ENCODE peak calls at places on chromosomes 6 and 20, in six cellular contexts. O, L, W, V, M and F are unnamed samples.

GRCh38 chr6:124393536-124393935 is 568.7 kb upstream of the RNF217 start:
- DNase-seq in W (no peak), O (no peak), M (no peak), L (no peak), V (no peak), F (no peak)

GRCh38 chr20:9686001-9686400 is 152.9 kb downstream of the PAK5 start:
- DNase-seq in M (no peak), O (no peak), W (no peak), V (no peak), L (no peak), F (no peak)

GRCh38 chr6:82330171-82330804 is 33.3 kb upstream of the TPBG start:
- DNase-seq in O (no peak), M (no peak), V (no peak), W (no peak), L (no peak), F (no peak)

GRCh38 chr20:59748555-59749292 is 144.4 kb downstream of the PHACTR3 start:
- DNase-seq in M (no peak), V (no peak), O (no peak), W (no peak), L (no peak), F (peak; percentile 99)

GRCh38 chr6:167305796-167306195 is 14.7 kb downstream of the UNC93A start:
- DNase-seq in O (no peak), L (no peak), W (no peak), V (no peak), M (no peak), F (no peak)

GRCh38 chr6:44003345-44004061 is 123.7 kb downstream of the MRPL14 start:
- DNase-seq in V (peak; percentile 31), W (no peak), L (peak; percentile 73), O (no peak), M (no peak), F (no peak)

GRCh38 chr6:144745434-144745833 is 460.3 kb downstream of the UTRN start:
- DNase-seq in V (no peak), O (no peak), M (no peak), W (no peak), L (no peak), F (peak; percentile 15)

GRCh38 chr20:51749674-51750036 is 18.5 kb downstream of the ATP9A start:
- DNase-seq in O (no peak), V (no peak), W (no peak), L (no peak), M (no peak), F (peak; percentile 43)

GRCh38 chr20:2005359-2005758 is 11.5 kb upstream of the PDYN start:
- DNase-seq in V (no peak), M (no peak), O (no peak), W (no peak), L (no peak), F (no peak)

GRCh38 chr20:4513720-4514119 is 208.0 kb upstream of the PRND start:
- DNase-seq in W (no peak), L (no peak), V (no peak), O (no peak), M (no peak), F (peak; percentile 42)

GRCh38 chr6:137840252-137840651 is 26.8 kb upstream of the TNFAIP3 start:
- DNase-seq in O (no peak), M (no peak), W (no peak), L (no peak), V (no peak), F (no peak)

GRCh38 chr6:130945401-130945919 is 117.6 kb downstream of the EPB41L2 start:
- DNase-seq in M (no peak), W (no peak), L (no peak), V (no peak), O (no peak), F (peak; percentile 56)

GRCh38 chr6:34919651-34920050 is 30.6 kb downstream of the ANKS1A start:
- DNase-seq in M (no peak), O (no peak), W (no peak), L (no peak), V (no peak), F (peak; percentile 41)

GRCh38 chr20:51381557-51381956 is 161.0 kb downstream of the NFATC2 start:
- DNase-seq in O (no peak), V (peak; percentile 4), W (no peak), L (no peak), M (no peak), F (no peak)

GRCh38 chr20:26208296-26209091 is 511.8 kb upstream of the ZNF337 start:
- DNase-seq in L (peak; percentile 82), O (peak; percentile 56), W (no peak), M (peak; percentile 13), V (peak; percentile 51), F (no peak)

GRCh38 chr6:14118444-14118843 is 872 bp downstream of the CD83 start:
- DNase-seq in L (no peak), W (no peak), V (no peak), M (no peak), O (no peak), F (no peak)

GRCh38 chr6:134115715-134116074 is 63.3 kb upstream of the SLC2A12 start:
- DNase-seq in O (no peak), M (no peak), L (no peak), W (no peak), V (no peak), F (no peak)

GRCh38 chr6:151389640-151390275 is 1.6 kb downstream of the ZBTB2 start:
- DNase-seq in M (peak; percentile 66), V (no peak), W (peak; percentile 77), L (no peak), O (peak; percentile 63), F (peak; percentile 81)

GRCh38 chr6:111972714-111973678 is 80.9 kb upstream of the CCN6 start:
- DNase-seq in M (no peak), L (no peak), O (peak; percentile 39), V (peak; percentile 69), W (peak; percentile 73), F (peak; percentile 98)

DNA sequence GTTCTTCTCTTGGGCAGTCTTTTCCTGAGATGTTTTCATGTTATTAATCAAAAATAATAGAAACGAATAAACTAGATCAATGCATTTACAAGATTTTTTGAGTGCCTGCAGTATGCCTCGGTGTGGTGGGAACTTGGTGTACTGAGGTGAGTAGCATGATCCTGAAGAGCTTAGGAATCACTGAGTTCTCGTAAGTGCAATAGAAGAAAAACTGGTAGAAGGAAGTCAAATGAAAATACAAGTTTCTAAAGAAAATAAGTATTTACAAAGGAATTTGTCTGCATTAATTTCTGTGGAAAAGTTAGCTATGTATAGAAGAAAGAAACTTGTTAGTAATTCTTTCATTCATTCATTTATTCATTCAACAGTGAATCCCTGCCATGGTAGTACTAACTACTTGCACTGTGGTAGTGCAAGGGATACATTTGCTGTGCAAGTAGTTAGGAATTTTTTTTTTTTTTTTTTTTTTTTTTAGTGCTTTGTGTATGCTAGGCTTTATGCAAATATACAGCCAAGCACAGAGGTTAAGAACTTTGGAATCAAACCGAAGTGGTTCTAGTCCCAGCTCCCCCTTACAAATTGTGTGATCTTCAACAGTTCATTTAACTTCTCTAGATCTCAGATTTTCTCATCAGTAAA is 13.9 kb downstream of the NT5E start:
- DNase-seq in O (no peak), M (no peak), V (no peak), L (no peak), W (no peak), F (no peak)
- TF ChIP-seq CTCF in O (no peak), M (no peak), V (no peak), L (no peak), W (no peak), F (no peak)

GRCh38 chr6:119148825-119149525 is 70.5 kb upstream of the FAM184A start:
- DNase-seq in M (no peak), V (no peak), W (no peak), O (no peak), L (peak; percentile 16), F (peak; percentile 65)

GRCh38 chr6:119145111-119145510 is 66.6 kb upstream of the FAM184A start:
- DNase-seq in W (no peak), M (no peak), V (no peak), L (peak; percentile 28), O (no peak), F (no peak)

GRCh38 chr6:119152187-119152586 is 73.7 kb upstream of the FAM184A start:
- DNase-seq in O (no peak), W (no peak), L (no peak), M (no peak), V (no peak), F (no peak)

GRCh38 chr6:119147101-119148053 is 68.9 kb upstream of the FAM184A start:
- DNase-seq in L (peak; percentile 41), O (peak; percentile 53), M (no peak), W (peak; percentile 70), V (peak; percentile 69), F (peak; percentile 92)

DNA sequence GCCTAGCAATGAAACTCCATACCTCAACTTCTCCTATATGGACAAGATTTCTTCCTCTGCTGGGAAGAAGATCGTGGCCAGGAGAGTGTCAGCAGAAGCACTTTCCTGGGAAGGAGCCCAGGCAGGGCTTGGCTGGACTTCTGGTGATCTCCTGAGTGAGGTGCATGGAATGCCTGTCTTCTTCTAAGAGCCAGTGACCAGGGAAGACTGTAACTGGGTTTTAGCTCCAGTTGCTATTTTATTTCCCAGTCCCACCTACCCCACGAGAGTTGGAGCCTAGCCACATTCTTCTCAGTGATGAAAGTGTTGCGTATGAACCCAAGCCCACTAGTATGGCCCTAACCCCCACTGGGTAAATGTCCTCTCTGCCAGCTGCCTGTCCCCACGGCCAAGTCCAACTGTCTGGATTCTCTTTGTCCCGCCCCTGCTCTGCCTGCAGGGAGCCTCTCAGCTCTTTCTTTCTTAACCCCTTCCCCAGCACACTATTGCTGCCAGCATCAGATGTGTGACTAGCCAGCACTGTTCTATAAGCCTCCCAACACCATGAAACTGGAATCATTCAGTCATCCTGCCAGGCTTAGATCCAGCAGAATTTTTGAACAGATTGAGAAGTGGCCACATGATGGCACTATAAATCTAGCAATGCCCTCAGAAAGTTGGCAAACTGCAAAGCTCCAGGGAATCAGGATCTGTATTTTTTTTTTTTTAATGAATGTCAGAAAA is 69.8 kb upstream of the FAM184A start:
- DNase-seq in M (no peak), V (no peak), O (no peak), L (peak; percentile 47), W (no peak), F (peak; percentile 83)
- H3K4me3 ChIP-seq in M (no peak overlapping the region), V (no peak overlapping the region), O (no peak overlapping the region), L (no peak overlapping the region), W (no peak overlapping the region), F (peak overlapping the region; percentile 35)

GRCh38 chr6:30149234-30149633 is 11.8 kb downstream of the TRIM10 start:
- DNase-seq in L (no peak), M (no peak), O (no peak), W (no peak), V (no peak), F (no peak)
- TF ChIP-seq CTCF in L (no peak), M (no peak), O (no peak), W (no peak), V (no peak), F (no peak)

DNA sequence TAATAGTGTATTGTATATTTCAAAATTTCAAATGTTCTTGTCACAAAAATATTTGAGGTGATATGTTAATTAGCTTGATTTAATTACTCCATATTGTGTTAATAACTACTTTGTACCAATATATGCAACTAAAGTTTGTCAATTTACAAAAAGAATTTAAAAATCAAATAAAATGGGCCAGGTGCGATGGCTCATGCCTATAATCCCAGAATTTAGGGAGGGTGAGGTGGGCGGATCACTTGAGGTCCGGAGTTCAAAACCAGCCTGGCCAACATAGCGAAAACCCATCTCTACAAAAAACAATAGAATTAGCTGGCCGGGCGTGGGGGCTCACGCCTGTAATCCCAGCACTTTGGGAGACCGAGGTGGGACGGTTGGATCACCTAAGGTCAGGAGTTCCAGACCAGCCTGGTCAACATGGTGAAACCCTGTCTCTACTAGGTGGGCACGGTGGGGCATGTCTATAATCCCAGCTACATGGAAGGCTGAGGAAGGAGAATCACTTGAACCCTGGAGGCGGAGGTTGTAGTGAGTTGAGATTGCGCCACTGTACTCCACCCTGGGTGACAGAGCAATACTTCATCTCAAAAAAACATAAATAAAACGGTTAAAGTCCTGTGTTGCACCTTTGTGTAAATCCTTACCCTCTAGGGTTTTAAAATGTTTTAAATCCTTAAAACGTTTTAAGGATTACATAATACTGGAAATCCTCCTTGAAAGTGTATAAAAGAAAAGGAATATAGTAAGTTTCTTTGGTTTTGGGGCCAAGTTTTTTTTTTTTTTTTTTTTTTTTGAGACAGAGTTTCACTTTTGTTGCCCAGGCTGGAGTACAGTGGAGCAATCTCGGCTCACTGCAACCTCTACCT is 4.0 kb downstream of the HSPA1B start:
- DNase-seq in M (no peak), L (no peak), W (no peak), O (no peak), V (peak; percentile 50), F (no peak)
- H3K4me3 ChIP-seq in M (no peak overlapping the region), L (no peak overlapping the region), W (peak overlapping the region; percentile 62), O (no peak overlapping the region), V (peak overlapping the region; percentile 56), F (peak overlapping the region; percentile 69)